ENCODE peak calls at places on chromosomes 1 and 21, in ten cellular contexts. One of them, this sample, is unnamed.

GRCh38 chr1:207070811-207071210 is 17.7 kb downstream of the PFKFB2 start:
- DNase-seq in iris pigment epithelial cell: no peak
- DNase-seq in H54: no peak
- DNase-seq in stimulated activated naive CD8-positive, alpha-beta T cell treated with anti-CD3 and anti-CD28 coated beads, Interleukin-15, Interleukin-2, amounts not matched to agents 100 U/mL and 50 U/mL, for 24 hours: no peak
- DNase-seq in adrenal gland: no peak
- DNase-seq in aorta: no peak
- DNase-seq in stimulated activated CD4-positive, alpha-beta T cell treated with anti-CD3 and anti-CD28 coated beads, Interleukin-2, amount 100 ng/mL, for 48 hours: no peak
- DNase-seq in stimulated activated CD8-positive, alpha-beta memory T cell treated with anti-CD3 and anti-CD28 coated beads, Interleukin-2, amount 100 ng/mL, for 1 hour: no peak
- DNase-seq in A549: no peak
- DNase-seq in osteocyte: no peak
- DNase-seq in this sample: no peak

GRCh38 chr1:199073166-199073565 is 434.3 kb downstream of the PTPRC start:
- DNase-seq in osteocyte: no peak
- DNase-seq in adrenal gland: no peak
- DNase-seq in iris pigment epithelial cell: no peak
- DNase-seq in H54: no peak
- DNase-seq in stimulated activated CD4-positive, alpha-beta T cell treated with anti-CD3 and anti-CD28 coated beads, Interleukin-2, amount 100 ng/mL, for 48 hours: no peak
- DNase-seq in stimulated activated naive CD8-positive, alpha-beta T cell treated with anti-CD3 and anti-CD28 coated beads, Interleukin-15, Interleukin-2, amounts not matched to agents 100 U/mL and 50 U/mL, for 24 hours: no peak
- DNase-seq in stimulated activated CD8-positive, alpha-beta memory T cell treated with anti-CD3 and anti-CD28 coated beads, Interleukin-2, amount 100 ng/mL, for 1 hour: no peak
- DNase-seq in A549: no peak
- DNase-seq in aorta: no peak
- DNase-seq in this sample: peak

GRCh38 chr21:41638201-41638790 is 128.6 kb downstream of the RIPK4 start:
- DNase-seq in adrenal gland: no peak
- DNase-seq in stimulated activated CD8-positive, alpha-beta memory T cell treated with anti-CD3 and anti-CD28 coated beads, Interleukin-2, amount 100 ng/mL, for 1 hour: no peak
- DNase-seq in A549: no peak
- DNase-seq in stimulated activated CD4-positive, alpha-beta T cell treated with anti-CD3 and anti-CD28 coated beads, Interleukin-2, amount 100 ng/mL, for 48 hours: no peak
- DNase-seq in iris pigment epithelial cell: no peak
- DNase-seq in stimulated activated naive CD8-positive, alpha-beta T cell treated with anti-CD3 and anti-CD28 coated beads, Interleukin-15, Interleukin-2, amounts not matched to agents 100 U/mL and 50 U/mL, for 24 hours: no peak
- DNase-seq in H54: no peak
- DNase-seq in osteocyte: no peak
- DNase-seq in aorta: no peak
- DNase-seq in this sample: no peak

GRCh38 chr1:117143856-117144255 is 22.3 kb upstream of the TRIM45 start:
- DNase-seq in iris pigment epithelial cell: no peak
- DNase-seq in stimulated activated CD8-positive, alpha-beta memory T cell treated with anti-CD3 and anti-CD28 coated beads, Interleukin-2, amount 100 ng/mL, for 1 hour: no peak
- DNase-seq in A549: no peak
- DNase-seq in aorta: no peak
- DNase-seq in adrenal gland: no peak
- DNase-seq in stimulated activated naive CD8-positive, alpha-beta T cell treated with anti-CD3 and anti-CD28 coated beads, Interleukin-15, Interleukin-2, amounts not matched to agents 100 U/mL and 50 U/mL, for 24 hours: no peak
- DNase-seq in stimulated activated CD4-positive, alpha-beta T cell treated with anti-CD3 and anti-CD28 coated beads, Interleukin-2, amount 100 ng/mL, for 48 hours: no peak
- DNase-seq in osteocyte: no peak
- DNase-seq in H54: no peak
- DNase-seq in this sample: no peak

GRCh38 chr1:54487571-54488050 is 60.4 kb upstream of the ACOT11 start:
- DNase-seq in stimulated activated CD8-positive, alpha-beta memory T cell treated with anti-CD3 and anti-CD28 coated beads, Interleukin-2, amount 100 ng/mL, for 1 hour: no peak
- DNase-seq in aorta: peak
- DNase-seq in stimulated activated naive CD8-positive, alpha-beta T cell treated with anti-CD3 and anti-CD28 coated beads, Interleukin-15, Interleukin-2, amounts not matched to agents 100 U/mL and 50 U/mL, for 24 hours: no peak
- DNase-seq in adrenal gland: peak
- DNase-seq in A549: no peak
- DNase-seq in iris pigment epithelial cell: no peak
- DNase-seq in H54: no peak
- DNase-seq in osteocyte: no peak
- DNase-seq in stimulated activated CD4-positive, alpha-beta T cell treated with anti-CD3 and anti-CD28 coated beads, Interleukin-2, amount 100 ng/mL, for 48 hours: no peak
- DNase-seq in this sample: no peak

GRCh38 chr21:45768741-45769049 is 125.2 kb downstream of the PCBP3 start:
- DNase-seq in stimulated activated CD8-positive, alpha-beta memory T cell treated with anti-CD3 and anti-CD28 coated beads, Interleukin-2, amount 100 ng/mL, for 1 hour: no peak
- DNase-seq in adrenal gland: no peak
- DNase-seq in iris pigment epithelial cell: no peak
- DNase-seq in A549: no peak
- DNase-seq in stimulated activated naive CD8-positive, alpha-beta T cell treated with anti-CD3 and anti-CD28 coated beads, Interleukin-15, Interleukin-2, amounts not matched to agents 100 U/mL and 50 U/mL, for 24 hours: peak
- DNase-seq in osteocyte: no peak
- DNase-seq in aorta: no peak
- DNase-seq in H54: no peak
- DNase-seq in stimulated activated CD4-positive, alpha-beta T cell treated with anti-CD3 and anti-CD28 coated beads, Interleukin-2, amount 100 ng/mL, for 48 hours: no peak
- DNase-seq in this sample: no peak

GRCh38 chr1:51620470-51620869 is 3.6 kb downstream of the OSBPL9 start:
- DNase-seq in stimulated activated naive CD8-positive, alpha-beta T cell treated with anti-CD3 and anti-CD28 coated beads, Interleukin-15, Interleukin-2, amounts not matched to agents 100 U/mL and 50 U/mL, for 24 hours: no peak
- DNase-seq in osteocyte: no peak
- DNase-seq in aorta: no peak
- DNase-seq in A549: no peak
- DNase-seq in adrenal gland: no peak
- DNase-seq in stimulated activated CD4-positive, alpha-beta T cell treated with anti-CD3 and anti-CD28 coated beads, Interleukin-2, amount 100 ng/mL, for 48 hours: no peak
- DNase-seq in iris pigment epithelial cell: no peak
- DNase-seq in H54: no peak
- DNase-seq in stimulated activated CD8-positive, alpha-beta memory T cell treated with anti-CD3 and anti-CD28 coated beads, Interleukin-2, amount 100 ng/mL, for 1 hour: no peak
- DNase-seq in this sample: no peak

GRCh38 chr1:228378453-228379164 is 28.0 kb downstream of the TRIM11 start:
- DNase-seq in H54: no peak
- DNase-seq in iris pigment epithelial cell: peak
- DNase-seq in aorta: peak
- DNase-seq in A549: peak
- DNase-seq in osteocyte: no peak
- DNase-seq in stimulated activated CD8-positive, alpha-beta memory T cell treated with anti-CD3 and anti-CD28 coated beads, Interleukin-2, amount 100 ng/mL, for 1 hour: peak
- DNase-seq in stimulated activated naive CD8-positive, alpha-beta T cell treated with anti-CD3 and anti-CD28 coated beads, Interleukin-15, Interleukin-2, amounts not matched to agents 100 U/mL and 50 U/mL, for 24 hours: peak
- DNase-seq in stimulated activated CD4-positive, alpha-beta T cell treated with anti-CD3 and anti-CD28 coated beads, Interleukin-2, amount 100 ng/mL, for 48 hours: peak
- DNase-seq in adrenal gland: peak
- DNase-seq in this sample: peak

GRCh38 chr1:22772054-22772453 is 61.4 kb downstream of the EPHB2 start:
- DNase-seq in stimulated activated naive CD8-positive, alpha-beta T cell treated with anti-CD3 and anti-CD28 coated beads, Interleukin-15, Interleukin-2, amounts not matched to agents 100 U/mL and 50 U/mL, for 24 hours: no peak
- DNase-seq in H54: no peak
- DNase-seq in aorta: peak
- DNase-seq in adrenal gland: no peak
- DNase-seq in A549: no peak
- DNase-seq in osteocyte: no peak
- DNase-seq in iris pigment epithelial cell: no peak
- DNase-seq in stimulated activated CD4-positive, alpha-beta T cell treated with anti-CD3 and anti-CD28 coated beads, Interleukin-2, amount 100 ng/mL, for 48 hours: no peak
- DNase-seq in stimulated activated CD8-positive, alpha-beta memory T cell treated with anti-CD3 and anti-CD28 coated beads, Interleukin-2, amount 100 ng/mL, for 1 hour: no peak
- DNase-seq in this sample: no peak

GRCh38 chr1:225882699-225883615 is 777 bp upstream of the TMEM63A start:
- DNase-seq in H54: peak
- DNase-seq in iris pigment epithelial cell: peak
- DNase-seq in aorta: peak
- DNase-seq in adrenal gland: peak
- DNase-seq in stimulated activated CD4-positive, alpha-beta T cell treated with anti-CD3 and anti-CD28 coated beads, Interleukin-2, amount 100 ng/mL, for 48 hours: peak
- DNase-seq in osteocyte: no peak
- DNase-seq in A549: peak
- DNase-seq in stimulated activated naive CD8-positive, alpha-beta T cell treated with anti-CD3 and anti-CD28 coated beads, Interleukin-15, Interleukin-2, amounts not matched to agents 100 U/mL and 50 U/mL, for 24 hours: peak
- DNase-seq in stimulated activated CD8-positive, alpha-beta memory T cell treated with anti-CD3 and anti-CD28 coated beads, Interleukin-2, amount 100 ng/mL, for 1 hour: no peak
- DNase-seq in this sample: peak

GRCh38 chr1:156704930-156705320 is 458 bp downstream of the CRABP2 start:
- DNase-seq in iris pigment epithelial cell: peak
- DNase-seq in A549: peak
- DNase-seq in adrenal gland: peak
- DNase-seq in aorta: peak
- DNase-seq in stimulated activated CD4-positive, alpha-beta T cell treated with anti-CD3 and anti-CD28 coated beads, Interleukin-2, amount 100 ng/mL, for 48 hours: peak
- DNase-seq in H54: peak
- DNase-seq in stimulated activated CD8-positive, alpha-beta memory T cell treated with anti-CD3 and anti-CD28 coated beads, Interleukin-2, amount 100 ng/mL, for 1 hour: no peak
- DNase-seq in stimulated activated naive CD8-positive, alpha-beta T cell treated with anti-CD3 and anti-CD28 coated beads, Interleukin-15, Interleukin-2, amounts not matched to agents 100 U/mL and 50 U/mL, for 24 hours: peak
- DNase-seq in osteocyte: peak
- DNase-seq in this sample: no peak

GRCh38 chr1:169148472-169149252 is 42.2 kb downstream of the ATP1B1 start:
- DNase-seq in aorta: no peak
- DNase-seq in stimulated activated CD4-positive, alpha-beta T cell treated with anti-CD3 and anti-CD28 coated beads, Interleukin-2, amount 100 ng/mL, for 48 hours: no peak
- DNase-seq in A549: peak
- DNase-seq in stimulated activated naive CD8-positive, alpha-beta T cell treated with anti-CD3 and anti-CD28 coated beads, Interleukin-15, Interleukin-2, amounts not matched to agents 100 U/mL and 50 U/mL, for 24 hours: no peak
- DNase-seq in stimulated activated CD8-positive, alpha-beta memory T cell treated with anti-CD3 and anti-CD28 coated beads, Interleukin-2, amount 100 ng/mL, for 1 hour: no peak
- DNase-seq in adrenal gland: no peak
- DNase-seq in iris pigment epithelial cell: no peak
- DNase-seq in osteocyte: no peak
- DNase-seq in H54: no peak
- DNase-seq in this sample: no peak

GRCh38 chr1:117656202-117656641 is 50.4 kb downstream of the TENT5C start:
- DNase-seq in stimulated activated CD8-positive, alpha-beta memory T cell treated with anti-CD3 and anti-CD28 coated beads, Interleukin-2, amount 100 ng/mL, for 1 hour: peak
- DNase-seq in osteocyte: no peak
- DNase-seq in H54: no peak
- DNase-seq in iris pigment epithelial cell: no peak
- DNase-seq in A549: no peak
- DNase-seq in aorta: no peak
- DNase-seq in adrenal gland: no peak
- DNase-seq in stimulated activated CD4-positive, alpha-beta T cell treated with anti-CD3 and anti-CD28 coated beads, Interleukin-2, amount 100 ng/mL, for 48 hours: peak
- DNase-seq in stimulated activated naive CD8-positive, alpha-beta T cell treated with anti-CD3 and anti-CD28 coated beads, Interleukin-15, Interleukin-2, amounts not matched to agents 100 U/mL and 50 U/mL, for 24 hours: peak
- DNase-seq in this sample: no peak

GRCh38 chr1:236938745-236939144 is 65.5 kb downstream of the MT1HL1 start:
- DNase-seq in adrenal gland: no peak
- DNase-seq in H54: no peak
- DNase-seq in A549: no peak
- DNase-seq in iris pigment epithelial cell: no peak
- DNase-seq in stimulated activated naive CD8-positive, alpha-beta T cell treated with anti-CD3 and anti-CD28 coated beads, Interleukin-15, Interleukin-2, amounts not matched to agents 100 U/mL and 50 U/mL, for 24 hours: no peak
- DNase-seq in osteocyte: no peak
- DNase-seq in aorta: no peak
- DNase-seq in stimulated activated CD8-positive, alpha-beta memory T cell treated with anti-CD3 and anti-CD28 coated beads, Interleukin-2, amount 100 ng/mL, for 1 hour: no peak
- DNase-seq in stimulated activated CD4-positive, alpha-beta T cell treated with anti-CD3 and anti-CD28 coated beads, Interleukin-2, amount 100 ng/mL, for 48 hours: no peak
- DNase-seq in this sample: no peak

GRCh38 chr1:109902204-109902985 is 8.3 kb upstream of the CSF1 start:
- DNase-seq in stimulated activated naive CD8-positive, alpha-beta T cell treated with anti-CD3 and anti-CD28 coated beads, Interleukin-15, Interleukin-2, amounts not matched to agents 100 U/mL and 50 U/mL, for 24 hours: no peak
- DNase-seq in stimulated activated CD8-positive, alpha-beta memory T cell treated with anti-CD3 and anti-CD28 coated beads, Interleukin-2, amount 100 ng/mL, for 1 hour: no peak
- DNase-seq in A549: no peak
- DNase-seq in adrenal gland: no peak
- DNase-seq in aorta: no peak
- DNase-seq in H54: no peak
- DNase-seq in osteocyte: no peak
- DNase-seq in stimulated activated CD4-positive, alpha-beta T cell treated with anti-CD3 and anti-CD28 coated beads, Interleukin-2, amount 100 ng/mL, for 48 hours: no peak
- DNase-seq in iris pigment epithelial cell: no peak
- DNase-seq in this sample: no peak

GRCh38 chr1:209621741-209622655 is 30.2 kb downstream of the LAMB3 start:
- DNase-seq in iris pigment epithelial cell: no peak
- DNase-seq in stimulated activated naive CD8-positive, alpha-beta T cell treated with anti-CD3 and anti-CD28 coated beads, Interleukin-15, Interleukin-2, amounts not matched to agents 100 U/mL and 50 U/mL, for 24 hours: no peak
- DNase-seq in stimulated activated CD4-positive, alpha-beta T cell treated with anti-CD3 and anti-CD28 coated beads, Interleukin-2, amount 100 ng/mL, for 48 hours: no peak
- DNase-seq in aorta: no peak
- DNase-seq in A549: no peak
- DNase-seq in stimulated activated CD8-positive, alpha-beta memory T cell treated with anti-CD3 and anti-CD28 coated beads, Interleukin-2, amount 100 ng/mL, for 1 hour: no peak
- DNase-seq in H54: no peak
- DNase-seq in adrenal gland: peak
- DNase-seq in osteocyte: no peak
- DNase-seq in this sample: no peak

GRCh38 chr1:154567386-154568164 is at the start of gene CHRNB2:
- DNase-seq in stimulated activated CD8-positive, alpha-beta memory T cell treated with anti-CD3 and anti-CD28 coated beads, Interleukin-2, amount 100 ng/mL, for 1 hour: peak
- DNase-seq in adrenal gland: peak
- DNase-seq in stimulated activated CD4-positive, alpha-beta T cell treated with anti-CD3 and anti-CD28 coated beads, Interleukin-2, amount 100 ng/mL, for 48 hours: peak
- DNase-seq in aorta: peak
- DNase-seq in osteocyte: peak
- DNase-seq in H54: peak
- DNase-seq in stimulated activated naive CD8-positive, alpha-beta T cell treated with anti-CD3 and anti-CD28 coated beads, Interleukin-15, Interleukin-2, amounts not matched to agents 100 U/mL and 50 U/mL, for 24 hours: peak
- DNase-seq in iris pigment epithelial cell: peak
- DNase-seq in A549: peak
- DNase-seq in this sample: peak

GRCh38 chr21:39499156-39499555 is 47.4 kb downstream of the SH3BGR start:
- DNase-seq in stimulated activated CD4-positive, alpha-beta T cell treated with anti-CD3 and anti-CD28 coated beads, Interleukin-2, amount 100 ng/mL, for 48 hours: no peak
- DNase-seq in osteocyte: no peak
- DNase-seq in adrenal gland: no peak
- DNase-seq in H54: no peak
- DNase-seq in stimulated activated naive CD8-positive, alpha-beta T cell treated with anti-CD3 and anti-CD28 coated beads, Interleukin-15, Interleukin-2, amounts not matched to agents 100 U/mL and 50 U/mL, for 24 hours: no peak
- DNase-seq in aorta: no peak
- DNase-seq in iris pigment epithelial cell: no peak
- DNase-seq in A549: no peak
- DNase-seq in stimulated activated CD8-positive, alpha-beta memory T cell treated with anti-CD3 and anti-CD28 coated beads, Interleukin-2, amount 100 ng/mL, for 1 hour: no peak
- DNase-seq in this sample: no peak

GRCh38 chr1:151760597-151761385 is 2.5 kb downstream of the MRPL9 start:
- DNase-seq in H54: no peak
- DNase-seq in osteocyte: no peak
- DNase-seq in A549: no peak
- DNase-seq in stimulated activated CD4-positive, alpha-beta T cell treated with anti-CD3 and anti-CD28 coated beads, Interleukin-2, amount 100 ng/mL, for 48 hours: no peak
- DNase-seq in stimulated activated CD8-positive, alpha-beta memory T cell treated with anti-CD3 and anti-CD28 coated beads, Interleukin-2, amount 100 ng/mL, for 1 hour: no peak
- DNase-seq in iris pigment epithelial cell: peak
- DNase-seq in adrenal gland: no peak
- DNase-seq in aorta: no peak
- DNase-seq in stimulated activated naive CD8-positive, alpha-beta T cell treated with anti-CD3 and anti-CD28 coated beads, Interleukin-15, Interleukin-2, amounts not matched to agents 100 U/mL and 50 U/mL, for 24 hours: no peak
- DNase-seq in this sample: no peak

GRCh38 chr21:23026878-23027277 is 2028.7 kb downstream of the NCAM2 start:
- DNase-seq in adrenal gland: no peak
- DNase-seq in aorta: no peak
- DNase-seq in stimulated activated CD4-positive, alpha-beta T cell treated with anti-CD3 and anti-CD28 coated beads, Interleukin-2, amount 100 ng/mL, for 48 hours: no peak
- DNase-seq in iris pigment epithelial cell: no peak
- DNase-seq in osteocyte: no peak
- DNase-seq in stimulated activated naive CD8-positive, alpha-beta T cell treated with anti-CD3 and anti-CD28 coated beads, Interleukin-15, Interleukin-2, amounts not matched to agents 100 U/mL and 50 U/mL, for 24 hours: no peak
- DNase-seq in A549: no peak
- DNase-seq in H54: no peak
- DNase-seq in stimulated activated CD8-positive, alpha-beta memory T cell treated with anti-CD3 and anti-CD28 coated beads, Interleukin-2, amount 100 ng/mL, for 1 hour: no peak
- DNase-seq in this sample: no peak

GRCh38 chr1:230822092-230822581 is 46.2 kb downstream of the C1orf198 start:
- DNase-seq in A549: no peak
- DNase-seq in aorta: peak
- DNase-seq in osteocyte: peak
- DNase-seq in stimulated activated naive CD8-positive, alpha-beta T cell treated with anti-CD3 and anti-CD28 coated beads, Interleukin-15, Interleukin-2, amounts not matched to agents 100 U/mL and 50 U/mL, for 24 hours: no peak
- DNase-seq in stimulated activated CD8-positive, alpha-beta memory T cell treated with anti-CD3 and anti-CD28 coated beads, Interleukin-2, amount 100 ng/mL, for 1 hour: no peak
- DNase-seq in stimulated activated CD4-positive, alpha-beta T cell treated with anti-CD3 and anti-CD28 coated beads, Interleukin-2, amount 100 ng/mL, for 48 hours: no peak
- DNase-seq in H54: no peak
- DNase-seq in iris pigment epithelial cell: no peak
- DNase-seq in adrenal gland: no peak
- DNase-seq in this sample: no peak

GRCh38 chr1:157307491-157307890 is 169.3 kb upstream of the ETV3 start:
- DNase-seq in stimulated activated CD4-positive, alpha-beta T cell treated with anti-CD3 and anti-CD28 coated beads, Interleukin-2, amount 100 ng/mL, for 48 hours: no peak
- DNase-seq in osteocyte: no peak
- DNase-seq in stimulated activated CD8-positive, alpha-beta memory T cell treated with anti-CD3 and anti-CD28 coated beads, Interleukin-2, amount 100 ng/mL, for 1 hour: no peak
- DNase-seq in stimulated activated naive CD8-positive, alpha-beta T cell treated with anti-CD3 and anti-CD28 coated beads, Interleukin-15, Interleukin-2, amounts not matched to agents 100 U/mL and 50 U/mL, for 24 hours: no peak
- DNase-seq in A549: no peak
- DNase-seq in adrenal gland: no peak
- DNase-seq in aorta: no peak
- DNase-seq in H54: no peak
- DNase-seq in iris pigment epithelial cell: no peak
- DNase-seq in this sample: no peak

GRCh38 chr1:112862753-112863426 is 93.1 kb downstream of the SLC16A1 start:
- DNase-seq in stimulated activated CD8-positive, alpha-beta memory T cell treated with anti-CD3 and anti-CD28 coated beads, Interleukin-2, amount 100 ng/mL, for 1 hour: no peak
- DNase-seq in iris pigment epithelial cell: no peak
- DNase-seq in aorta: no peak
- DNase-seq in osteocyte: no peak
- DNase-seq in stimulated activated CD4-positive, alpha-beta T cell treated with anti-CD3 and anti-CD28 coated beads, Interleukin-2, amount 100 ng/mL, for 48 hours: no peak
- DNase-seq in A549: no peak
- DNase-seq in stimulated activated naive CD8-positive, alpha-beta T cell treated with anti-CD3 and anti-CD28 coated beads, Interleukin-15, Interleukin-2, amounts not matched to agents 100 U/mL and 50 U/mL, for 24 hours: no peak
- DNase-seq in adrenal gland: no peak
- DNase-seq in H54: no peak
- DNase-seq in this sample: no peak

GRCh38 chr1:40712405-40712944 is 21.0 kb downstream of the NFYC start:
- DNase-seq in adrenal gland: no peak
- DNase-seq in stimulated activated CD8-positive, alpha-beta memory T cell treated with anti-CD3 and anti-CD28 coated beads, Interleukin-2, amount 100 ng/mL, for 1 hour: no peak
- DNase-seq in iris pigment epithelial cell: no peak
- DNase-seq in aorta: no peak
- DNase-seq in H54: no peak
- DNase-seq in stimulated activated CD4-positive, alpha-beta T cell treated with anti-CD3 and anti-CD28 coated beads, Interleukin-2, amount 100 ng/mL, for 48 hours: no peak
- DNase-seq in stimulated activated naive CD8-positive, alpha-beta T cell treated with anti-CD3 and anti-CD28 coated beads, Interleukin-15, Interleukin-2, amounts not matched to agents 100 U/mL and 50 U/mL, for 24 hours: no peak
- DNase-seq in osteocyte: no peak
- DNase-seq in A549: no peak
- DNase-seq in this sample: no peak

GRCh38 chr1:50967416-50968020 is 2.5 kb upstream of the CDKN2C start:
- DNase-seq in osteocyte: no peak
- DNase-seq in stimulated activated naive CD8-positive, alpha-beta T cell treated with anti-CD3 and anti-CD28 coated beads, Interleukin-15, Interleukin-2, amounts not matched to agents 100 U/mL and 50 U/mL, for 24 hours: no peak
- DNase-seq in A549: no peak
- DNase-seq in iris pigment epithelial cell: peak
- DNase-seq in stimulated activated CD8-positive, alpha-beta memory T cell treated with anti-CD3 and anti-CD28 coated beads, Interleukin-2, amount 100 ng/mL, for 1 hour: no peak
- DNase-seq in stimulated activated CD4-positive, alpha-beta T cell treated with anti-CD3 and anti-CD28 coated beads, Interleukin-2, amount 100 ng/mL, for 48 hours: no peak
- DNase-seq in adrenal gland: no peak
- DNase-seq in aorta: no peak
- DNase-seq in H54: no peak
- DNase-seq in this sample: no peak

GRCh38 chr1:111249960-111250359 is 22.4 kb downstream of the CHI3L2 start:
- DNase-seq in stimulated activated CD8-positive, alpha-beta memory T cell treated with anti-CD3 and anti-CD28 coated beads, Interleukin-2, amount 100 ng/mL, for 1 hour: no peak
- DNase-seq in stimulated activated naive CD8-positive, alpha-beta T cell treated with anti-CD3 and anti-CD28 coated beads, Interleukin-15, Interleukin-2, amounts not matched to agents 100 U/mL and 50 U/mL, for 24 hours: no peak
- DNase-seq in osteocyte: no peak
- DNase-seq in H54: no peak
- DNase-seq in aorta: no peak
- DNase-seq in adrenal gland: no peak
- DNase-seq in iris pigment epithelial cell: no peak
- DNase-seq in stimulated activated CD4-positive, alpha-beta T cell treated with anti-CD3 and anti-CD28 coated beads, Interleukin-2, amount 100 ng/mL, for 48 hours: no peak
- DNase-seq in A549: no peak
- DNase-seq in this sample: no peak

GRCh38 chr1:10519016-10519417 is 44.3 kb downstream of the PEX14 start:
- DNase-seq in A549: no peak
- DNase-seq in adrenal gland: peak
- DNase-seq in stimulated activated CD8-positive, alpha-beta memory T cell treated with anti-CD3 and anti-CD28 coated beads, Interleukin-2, amount 100 ng/mL, for 1 hour: no peak
- DNase-seq in iris pigment epithelial cell: no peak
- DNase-seq in osteocyte: no peak
- DNase-seq in aorta: no peak
- DNase-seq in H54: no peak
- DNase-seq in stimulated activated CD4-positive, alpha-beta T cell treated with anti-CD3 and anti-CD28 coated beads, Interleukin-2, amount 100 ng/mL, for 48 hours: no peak
- DNase-seq in stimulated activated naive CD8-positive, alpha-beta T cell treated with anti-CD3 and anti-CD28 coated beads, Interleukin-15, Interleukin-2, amounts not matched to agents 100 U/mL and 50 U/mL, for 24 hours: no peak
- DNase-seq in this sample: no peak

GRCh38 chr1:202577381-202577780 is 132.9 kb downstream of the SYT2 start:
- DNase-seq in adrenal gland: no peak
- DNase-seq in iris pigment epithelial cell: peak
- DNase-seq in A549: no peak
- DNase-seq in aorta: no peak
- DNase-seq in stimulated activated CD4-positive, alpha-beta T cell treated with anti-CD3 and anti-CD28 coated beads, Interleukin-2, amount 100 ng/mL, for 48 hours: no peak
- DNase-seq in stimulated activated naive CD8-positive, alpha-beta T cell treated with anti-CD3 and anti-CD28 coated beads, Interleukin-15, Interleukin-2, amounts not matched to agents 100 U/mL and 50 U/mL, for 24 hours: no peak
- DNase-seq in osteocyte: no peak
- DNase-seq in stimulated activated CD8-positive, alpha-beta memory T cell treated with anti-CD3 and anti-CD28 coated beads, Interleukin-2, amount 100 ng/mL, for 1 hour: no peak
- DNase-seq in H54: no peak
- DNase-seq in this sample: no peak